ENCODE peak calls at places on chromosomes 11 and 22, in five cellular contexts. X is ovary, P is SK-N-SH, N is esophagus muscularis mucosa, E is tibial nerve. S is an unnamed sample. For H3K27me3, the result is how much of the 10 kb centered on the place peaks cover.

GRCh38 chr11:19499999-19500398 is 212.6 kb upstream of the NAV2 start:
- DNase-seq in X (no peak), P (no peak), N (no peak), E (no peak), S (no peak)

GRCh38 chr22:35305525-35306070 is 5.9 kb downstream of the TOM1 start:
- DNase-seq in X (no peak), P (no peak), N (no peak), E (no peak), S (no peak)

GRCh38 chr22:22059476-22060002 is 77.0 kb upstream of the TOP3B start:
- DNase-seq in X (no peak), P (no peak), N (peak), E (no peak), S (no peak)

GRCh38 chr11:128519353-128519752 is 68.0 kb downstream of the ETS1 start:
- DNase-seq in X (no peak), P (no peak), N (no peak), E (no peak), S (no peak)

GRCh38 chr11:130877532-130877931 is 38.7 kb downstream of the SNX19 start:
- DNase-seq in X (no peak), P (no peak), N (no peak), E (no peak), S (no peak)

GRCh38 chr11:44515085-44515484 is 50.4 kb upstream of the CD82 start:
- DNase-seq in X (no peak), P (no peak), N (no peak), E (no peak), S (no peak)

GRCh38 chr11:44604171-44604581 is 38.7 kb downstream of the CD82 start:
- DNase-seq in X (no peak), P (no peak), N (no peak), E (no peak), S (no peak)

GRCh38 chr22:26800858-26801257 is 143.5 kb downstream of the MIAT start:
- DNase-seq in X (no peak), P (peak), N (no peak), E (no peak), S (no peak)

GRCh38 chr22:43300891-43301676 is 42.1 kb downstream of the SCUBE1 start:
- DNase-seq in X (no peak), P (no peak), N (no peak), E (peak), S (no peak)

GRCh38 chr11:122267602-122268001 is 151.6 kb upstream of the BLID start:
- DNase-seq in X (no peak), P (peak), N (no peak), E (no peak), S (no peak)

GRCh38 chr11:10139656-10140055 is 154.4 kb downstream of the SBF2 start:
- DNase-seq in X (no peak), P (no peak), N (no peak), E (no peak), S (no peak)

GRCh38 chr11:5129457-5129877 is 8.7 kb downstream of the OR52A5 start:
- DNase-seq in X (no peak), P (no peak), N (no peak), E (no peak), S (no peak)

DNA sequence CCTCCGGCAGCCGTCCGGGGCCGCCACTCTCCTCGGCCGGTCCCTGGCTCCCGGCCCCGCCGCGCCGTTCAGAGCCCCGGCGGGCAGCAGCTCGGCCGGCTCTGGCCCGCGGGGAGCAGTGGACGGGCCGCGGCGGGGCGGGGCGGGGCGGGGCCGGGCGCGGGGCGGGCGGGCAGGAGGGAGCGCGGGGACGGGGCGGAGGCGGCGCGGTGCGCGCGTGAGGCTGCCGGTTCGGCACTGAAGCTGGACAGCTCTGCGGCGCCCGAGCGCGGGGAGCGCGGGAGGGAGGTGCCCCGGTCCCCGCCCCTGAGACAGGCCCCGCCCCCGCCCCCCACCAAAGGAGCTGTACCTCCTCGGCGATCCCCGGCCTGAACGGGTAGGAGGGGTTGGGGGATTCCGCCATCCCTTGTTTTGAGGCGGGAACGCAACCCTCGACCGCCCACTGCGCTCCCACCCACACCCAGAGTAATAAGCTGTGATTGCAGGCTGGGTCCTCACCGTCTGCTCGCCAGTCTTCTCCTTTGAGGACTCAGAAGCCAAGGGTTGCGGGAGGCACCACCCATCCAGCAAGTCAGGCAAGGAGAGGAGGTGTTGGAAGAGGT is at the start of gene DRD2:
- DNase-seq in X (peak), P (peak), N (no peak), E (no peak), S (no peak)
- H3K27me3 ChIP-seq in X (under half), P (under half), N (under half), E (half or more), S (half or more)

GRCh38 chr11:13009921-13010736 is 1.0 kb downstream of the RASSF10 start:
- DNase-seq in X (no peak), P (peak), N (peak), E (no peak), S (no peak)

GRCh38 chr11:13007182-13007581 is 1.9 kb upstream of the RASSF10 start:
- DNase-seq in X (no peak), P (no peak), N (peak), E (no peak), S (no peak)

GRCh38 chr11:13009476-13009920 is 382 bp downstream of the RASSF10 start:
- DNase-seq in X (no peak), P (no peak), N (no peak), E (no peak), S (no peak)

GRCh38 chr11:13008625-13009475 is at the start of gene RASSF10:
- DNase-seq in X (no peak), P (peak), N (no peak), E (no peak), S (peak)

DNA sequence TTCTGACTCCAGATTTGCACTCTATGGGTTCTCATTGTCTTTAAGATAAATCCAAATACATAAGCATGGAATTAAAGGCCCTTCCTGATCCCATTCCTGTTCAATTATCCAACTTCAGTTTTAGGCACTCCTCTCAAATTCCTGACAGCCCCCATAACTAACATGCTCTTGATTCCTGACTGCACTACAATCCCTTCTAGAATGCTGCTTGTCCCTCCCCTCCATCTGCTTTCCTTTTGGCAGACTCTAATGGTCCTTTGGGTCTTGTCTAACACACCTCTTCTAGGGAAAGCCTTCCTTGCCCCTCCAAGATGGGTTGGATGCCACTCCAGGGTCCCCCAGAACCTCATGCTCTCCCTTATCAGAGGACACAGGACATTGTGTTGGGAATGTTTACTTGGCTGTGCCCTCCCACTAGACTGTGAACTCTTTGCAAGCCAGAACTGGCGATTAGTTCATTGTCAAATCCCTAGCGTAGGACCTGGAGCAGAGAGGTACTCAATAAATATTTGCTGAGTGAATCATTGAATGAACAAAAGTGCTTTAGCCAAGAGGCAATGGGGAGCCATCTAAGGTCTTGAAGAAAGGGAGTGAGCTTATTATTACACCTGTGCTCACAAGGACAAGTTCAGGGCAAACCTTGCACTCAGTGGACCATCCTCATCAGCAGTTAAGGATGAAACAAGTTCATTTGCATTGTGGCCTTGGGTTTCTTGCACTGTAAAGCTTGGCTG is 1.2 kb upstream of the RASSF10 start:
- DNase-seq in X (no peak), P (no peak), N (peak), E (no peak), S (no peak)
- TF ChIP-seq EP300 in X (no peak), P (no peak), N (no peak), E (no peak), S (no peak)

DNA sequence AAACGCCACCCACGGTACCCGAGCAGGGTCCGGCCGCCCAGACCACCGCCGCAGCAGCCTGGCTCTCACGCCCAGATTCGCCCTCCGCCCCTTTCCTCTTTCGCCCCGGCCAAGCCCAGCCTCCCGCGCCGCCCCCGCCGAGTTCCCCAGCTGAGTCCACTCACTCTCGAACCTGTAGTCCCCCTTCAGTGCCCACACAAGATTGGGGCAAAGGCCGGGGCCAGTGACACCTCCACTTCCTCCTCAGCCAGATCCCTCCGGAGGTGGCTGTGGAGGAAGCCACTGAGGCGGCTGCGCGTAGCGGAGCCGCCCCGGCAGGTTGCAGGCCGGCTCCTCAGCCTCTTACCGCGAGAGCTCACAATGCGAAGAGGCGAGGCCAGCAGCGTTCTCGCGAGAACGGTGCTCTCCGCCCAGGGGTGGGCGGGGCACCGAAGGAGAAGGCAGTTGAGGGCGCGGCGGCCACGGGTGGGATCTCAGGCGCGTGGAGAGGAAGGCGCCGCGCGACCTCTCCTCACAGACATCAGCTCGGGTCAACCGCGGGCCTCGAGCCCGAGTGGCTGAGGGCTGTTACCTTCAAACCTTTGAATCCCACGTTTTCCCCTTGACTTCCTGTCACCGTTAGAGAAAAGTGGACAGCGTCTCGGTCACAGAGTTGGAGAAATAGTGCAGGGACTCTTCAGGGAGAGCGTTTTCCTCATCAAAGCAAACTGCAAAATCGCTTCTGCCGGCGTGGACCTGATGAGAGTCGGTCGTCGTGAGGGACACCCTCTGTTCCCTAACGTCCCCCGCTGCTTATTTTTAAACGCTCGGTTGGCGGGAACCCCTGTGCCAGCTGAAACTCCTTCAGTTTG is at the start of gene BTBD10:
- DNase-seq in X (peak), P (peak), N (peak), E (peak), S (peak)
- TF ChIP-seq CTCF in X (no peak), P (no peak), N (no peak), E (peak), S (no peak)

GRCh38 chr22:48982321-48982905 is 845.3 kb downstream of the BRD1 start:
- DNase-seq in X (no peak), P (no peak), N (peak), E (no peak), S (no peak)
- H3K27me3 ChIP-seq in X (under half), P (under half), N (under half), E (under half), S (under half)

GRCh38 chr11:65430406-65431217 is 8.0 kb downstream of the NEAT1 start:
- DNase-seq in X (no peak), P (no peak), N (no peak), E (peak), S (peak)

GRCh38 chr11:65432133-65432650 is 9.6 kb downstream of the NEAT1 start:
- DNase-seq in X (no peak), P (no peak), N (no peak), E (no peak), S (no peak)

GRCh38 chr11:65432686-65433582 is 10.3 kb downstream of the NEAT1 start:
- DNase-seq in X (no peak), P (no peak), N (no peak), E (no peak), S (peak)

GRCh38 chr11:65429724-65430405 is 7.3 kb downstream of the NEAT1 start:
- DNase-seq in X (peak), P (no peak), N (no peak), E (no peak), S (peak)

DNA sequence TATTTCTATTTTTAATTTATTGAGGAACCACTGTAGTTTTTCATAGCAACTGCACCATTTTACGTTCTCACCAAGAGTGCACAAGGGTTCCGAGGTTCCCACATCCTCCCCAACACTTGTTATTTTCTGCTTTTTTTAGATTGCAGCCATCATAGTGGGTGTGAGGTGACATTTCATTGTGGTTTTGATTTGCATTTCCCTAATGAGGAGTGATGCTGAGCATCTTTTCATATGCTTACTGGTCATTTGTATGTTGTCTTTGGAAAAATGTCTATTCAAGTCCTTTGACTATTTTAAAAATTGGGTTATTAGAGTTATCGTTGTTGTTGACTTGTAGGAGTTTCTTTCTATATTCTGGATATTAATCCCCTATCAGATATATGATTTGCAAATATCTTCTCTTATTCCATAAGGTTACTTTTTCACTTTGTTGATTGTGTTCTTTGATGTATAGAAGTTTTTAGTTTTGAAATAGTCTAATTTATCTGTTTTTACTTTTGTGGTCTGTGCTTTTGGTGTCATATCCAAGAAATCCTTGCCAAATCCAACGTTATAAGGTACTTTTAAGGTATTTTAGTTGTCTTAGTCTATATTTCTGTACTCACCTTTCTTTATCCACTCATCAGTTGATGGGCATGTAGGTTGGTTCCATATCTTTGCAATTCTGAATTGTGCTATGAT is 9.0 kb downstream of the NEAT1 start:
- DNase-seq in X (no peak), P (no peak), N (no peak), E (no peak), S (peak)
- TF ChIP-seq EP300 in X (no peak), P (no peak), N (no peak), E (no peak), S (no peak)

GRCh38 chr11:35373284-35373933 is 45.9 kb downstream of the SLC1A2 start:
- DNase-seq in X (no peak), P (peak), N (no peak), E (no peak), S (peak)
- TF ChIP-seq CTCF in X (no peak), P (no peak), N (no peak), E (no peak), S (peak)

DNA sequence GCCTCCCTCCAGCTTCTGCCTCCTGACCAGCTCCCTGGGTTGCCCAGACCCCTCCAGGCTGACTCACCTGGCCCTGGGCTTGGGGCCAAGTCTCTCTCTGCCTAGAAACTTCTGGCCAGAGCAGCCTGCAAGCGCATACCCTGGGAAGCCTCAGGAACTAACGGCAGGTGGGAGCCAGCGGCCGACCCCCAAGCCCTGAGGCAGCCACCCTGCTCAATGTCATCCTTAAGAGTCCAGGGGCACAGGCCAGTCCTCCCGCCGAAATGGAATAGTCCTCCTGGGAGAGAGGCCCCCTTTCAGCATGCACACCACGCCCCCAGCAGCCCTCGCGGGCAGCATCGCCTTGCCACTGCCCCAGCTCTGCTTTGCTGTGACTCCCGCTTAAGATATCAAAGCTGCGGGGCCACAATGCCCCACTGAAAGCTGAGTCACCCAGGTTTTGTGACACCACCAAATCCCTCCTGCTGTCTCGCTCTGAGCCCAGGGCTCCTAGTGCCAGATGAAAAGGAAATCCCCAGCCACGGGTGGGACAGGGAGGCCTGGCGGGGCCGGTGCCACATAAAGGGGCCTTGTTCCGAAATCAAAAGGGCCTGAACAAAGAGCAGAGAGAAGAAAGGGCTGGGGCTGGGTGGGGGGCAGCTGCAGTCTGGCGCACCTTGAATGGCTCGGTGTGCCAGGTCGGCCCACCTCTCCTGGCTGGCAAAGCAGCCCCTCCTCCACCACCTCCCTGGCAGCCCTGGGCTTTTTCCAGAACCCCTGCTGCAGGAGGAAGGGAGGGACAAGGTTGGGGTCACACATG is 21.4 kb upstream of the FGF3 start:
- DNase-seq in X (no peak), P (no peak), N (no peak), E (no peak), S (no peak)
- H3K27me3 ChIP-seq in X (under half), P (under half), N (under half), E (under half), S (under half)

S was measured in transverse colon.